ENCODE peak calls at places on chromosomes 1 and 21, in nine cellular contexts. U is astrocyte; C is M059J; H is stimulated activated CD4-positive, alpha-beta T cell treated with anti-CD3 and anti-CD28 coated beads, Interleukin-4, amount 100 ng/mL, for 1 hour; W is skeletal muscle cell; P is lower lobe of right lung; B is HS-5; K is neural progenitor cell; N is kidney epithelial cell. R is an unnamed sample.

GRCh38 chr1:17369466-17369865 is 2.5 kb upstream of the PADI6 start:
- DNase-seq in U (peak; percentile 67), C (peak; percentile 82), H (no peak), W (no peak), P (no peak), B (peak; percentile 58), K (no peak), N (peak; percentile 60), R (no peak)

GRCh38 chr21:33892853-33893252 is 22.8 kb downstream of the ATP5PO start:
- DNase-seq in U (no peak), C (no peak), H (no peak), W (no peak), P (no peak), B (no peak), K (peak; percentile 65), N (no peak), R (no peak)

GRCh38 chr1:215279682-215280081 is 197.1 kb downstream of the KCNK2 start:
- DNase-seq in U (no peak), C (no peak), H (no peak), W (no peak), P (no peak), B (no peak), K (no peak), N (no peak), R (no peak)

GRCh38 chr1:26112407-26112775 is 767 bp downstream of the PDIK1L start:
- DNase-seq in U (no peak), C (no peak), H (no peak), W (no peak), P (no peak), B (no peak), K (no peak), N (no peak), R (no peak)

GRCh38 chr1:204746838-204747442 is 61.4 kb upstream of the LRRN2 start:
- DNase-seq in U (peak; percentile 15), C (peak; percentile 32), H (peak; percentile 44), W (no peak), P (no peak), B (no peak), K (peak; percentile 70), N (peak; percentile 14), R (peak; percentile 27)

GRCh38 chr1:147837129-147837776 is 65.3 kb upstream of the GJA8 start:
- DNase-seq in U (no peak), C (no peak), H (no peak), W (no peak), P (no peak), B (no peak), K (peak; percentile 15), N (no peak), R (no peak)

GRCh38 chr1:214637722-214638473 is 34.9 kb downstream of the CENPF start:
- DNase-seq in U (peak; percentile 33), C (peak; percentile 50), H (peak; percentile 15), W (no peak), P (no peak), B (no peak), K (peak; percentile 43), N (no peak), R (no peak)

GRCh38 chr1:67535474-67535873 is 105.3 kb upstream of the SERBP1 start:
- DNase-seq in U (peak; percentile 71), C (peak; percentile 78), H (peak; percentile 45), W (peak; percentile 63), P (peak; percentile 85), B (peak; percentile 61), K (peak; percentile 67), N (peak; percentile 58), R (peak; percentile 17)

GRCh38 chr1:223486366-223486765 is 93.2 kb downstream of the CCDC185 start:
- DNase-seq in U (no peak), C (no peak), H (no peak), W (no peak), P (no peak), B (no peak), K (no peak), N (no peak), R (no peak)

GRCh38 chr1:3498986-3499385 is 44.5 kb downstream of the ARHGEF16 start:
- DNase-seq in U (no peak), C (no peak), H (no peak), W (no peak), P (no peak), B (no peak), K (no peak), N (no peak), R (no peak)

GRCh38 chr1:58648864-58649263 is 51.0 kb downstream of the MYSM1 start:
- DNase-seq in U (no peak), C (no peak), H (no peak), W (no peak), P (no peak), B (no peak), K (no peak), N (no peak), R (no peak)

GRCh38 chr1:1542766-1543705 is 2.6 kb upstream of the TMEM240 start:
- DNase-seq in U (no peak), C (no peak), H (no peak), W (no peak), P (no peak), B (no peak), K (no peak), N (no peak), R (no peak)

GRCh38 chr1:164647211-164647610 is 88.2 kb downstream of the PBX1 start:
- DNase-seq in U (no peak), C (no peak), H (no peak), W (no peak), P (no peak), B (no peak), K (peak; percentile 44), N (no peak), R (no peak)

R was measured in activated T-helper 2 cell treated with anti-CD3 and anti-CD28 coated beads, Interferon-gamma antibody, Interleukin-2, Interleukin-4, amounts not matched to agents 10 μg/mL and 5 μg/mL and 100 μg/mL, durations not matched to agents 14 hours and 24 hours and 36 hours.